ENCODE peak calls at places on chromosomes 1 and 21, in four cellular contexts. H is mesenteric fat pad, W is neuronal stem cell, E is kidney tubule cell. X is an unnamed sample.

GRCh38 chr1:66003690-66004089 is 211.0 kb downstream of the PDE4B start:
- DNase-seq in H (no peak), W (no peak), E (no peak), X (no peak)

GRCh38 chr1:228095161-228095560 is 8.0 kb downstream of the C1orf35 start:
- DNase-seq in H (no peak), W (no peak), E (no peak), X (no peak)

GRCh38 chr1:156319664-156320063 is 18.4 kb downstream of the CCT3 start:
- DNase-seq in H (no peak), W (no peak), E (peak; percentile 32), X (no peak)

GRCh38 chr1:57118948-57119637 is 153.3 kb upstream of the C8B start:
- DNase-seq in H (no peak), W (no peak), E (no peak), X (no peak)

GRCh38 chr1:206050655-206051235 is 2.2 kb upstream of the RHEX start:
- DNase-seq in H (no peak), W (no peak), E (peak; percentile 94), X (no peak)

GRCh38 chr1:57262472-57262871 is 161.4 kb downstream of the DAB1 start:
- DNase-seq in H (no peak), W (no peak), E (no peak), X (no peak)

GRCh38 chr1:226646870-226647449 is 92.1 kb downstream of the ITPKB start:
- DNase-seq in H (no peak), W (no peak), E (no peak), X (no peak)

GRCh38 chr1:109882288-109883245 is 28.1 kb upstream of the CSF1 start:
- DNase-seq in H (no peak), W (no peak), E (no peak), X (no peak)

GRCh38 chr1:44289530-44289929 is 65.5 kb downstream of the ERI3 start:
- DNase-seq in H (no peak), W (no peak), E (no peak), X (no peak)

GRCh38 chr1:151851886-151852285 is 1.6 kb downstream of the THEM5 start:
- DNase-seq in H (peak; percentile 79), W (no peak), E (no peak), X (no peak)

GRCh38 chr1:106753069-106753468 is 303.4 kb upstream of the PRMT6 start:
- DNase-seq in H (no peak), W (no peak), E (no peak), X (no peak)

GRCh38 chr1:201149400-201149799 is 4.9 kb downstream of the TMEM9 start:
- DNase-seq in H (peak; percentile 20), W (no peak), E (peak; percentile 57), X (no peak)

GRCh38 chr1:205088341-205088740 is 4.1 kb upstream of the TMEM81 start:
- DNase-seq in H (no peak), W (no peak), E (no peak), X (no peak)

GRCh38 chr21:38925923-38926322 is 120.2 kb downstream of the ETS2 start:
- DNase-seq in H (no peak), W (no peak), E (peak; percentile 86), X (no peak)

GRCh38 chr1:110612060-110612745 is 6.0 kb upstream of the KCNA2 start:
- DNase-seq in H (peak; percentile 57), W (no peak), E (no peak), X (no peak)

GRCh38 chr1:179178135-179178630 is 51.3 kb downstream of the ABL2 start:
- DNase-seq in H (no peak), W (no peak), E (no peak), X (no peak)

GRCh38 chr1:94299627-94300552 is 62.5 kb upstream of the ARHGAP29 start:
- DNase-seq in H (no peak), W (peak; percentile 14), E (peak; percentile 100), X (no peak)

GRCh38 chr1:59819566-59820438 is 5.1 kb downstream of the HOOK1 start:
- DNase-seq in H (no peak), W (no peak), E (peak; percentile 54), X (no peak)

GRCh38 chr21:39523930-39524329 is 72.2 kb downstream of the SH3BGR start:
- DNase-seq in H (no peak), W (no peak), E (no peak), X (no peak)

GRCh38 chr1:109751531-109752260 is 10.9 kb upstream of the GSTM3 start:
- DNase-seq in H (peak; percentile 67), W (no peak), E (no peak), X (no peak)

GRCh38 chr1:205601209-205601608 is 30.6 kb downstream of the ELK4 start:
- DNase-seq in H (no peak), W (no peak), E (peak; percentile 91), X (no peak)

GRCh38 chr21:43893536-43894205 is 28.6 kb downstream of the AGPAT3 start:
- DNase-seq in H (peak; percentile 55), W (no peak), E (no peak), X (no peak)

GRCh38 chr1:29736582-29737188 is 500.4 kb downstream of the PTPRU start:
- DNase-seq in H (no peak), W (peak; percentile 82), E (peak; percentile 48), X (peak; percentile 67)

GRCh38 chr1:229886636-229887035 is 180.4 kb upstream of the GALNT2 start:
- DNase-seq in H (no peak), W (no peak), E (no peak), X (no peak)

GRCh38 chr1:98897479-98897878 is 107.2 kb downstream of the PLPPR5 start:
- DNase-seq in H (no peak), W (no peak), E (no peak), X (no peak)

GRCh38 chr1:201054030-201054635 is 30.6 kb upstream of the KIF21B start:
- DNase-seq in H (no peak), W (no peak), E (no peak), X (no peak)

GRCh38 chr1:3718764-3719163 is 33.5 kb upstream of the CCDC27 start:
- DNase-seq in H (no peak), W (no peak), E (no peak), X (no peak)